ENCODE peak calls at places on chromosome 17, in six cellular contexts. C is A549; U is bronchial epithelial cell; L is CD8-positive, alpha-beta T cell; S is endothelial cell of umbilical vein; F is right atrium auricular region. M is an unnamed sample.

GRCh38 chr17:76567634-76568432 is 17.8 kb downstream of the ST6GALNAC2 start:
- DNase-seq in C (no peak), U (no peak), L (no peak), S (no peak), F (no peak), M (no peak)

GRCh38 chr17:10127819-10128375 is 70.5 kb downstream of the GAS7 start:
- DNase-seq in C (no peak), U (no peak), L (no peak), S (no peak), F (peak; percentile 94), M (no peak)

GRCh38 chr17:35645923-35646322 is 58.8 kb downstream of the AP2B1 start:
- DNase-seq in C (no peak), U (no peak), L (no peak), S (no peak), F (no peak), M (no peak)

GRCh38 chr17:79650861-79651260 is 40.0 kb upstream of the RBFOX3 start:
- DNase-seq in C (no peak), U (no peak), L (no peak), S (no peak), F (peak; percentile 32), M (no peak)

GRCh38 chr17:67260051-67260987 is 15.3 kb upstream of the HELZ start:
- DNase-seq in C (peak; percentile 48), U (peak; percentile 43), L (no peak), S (no peak), F (no peak), M (peak; percentile 24)

GRCh38 chr17:72724375-72724774 is 368.1 kb downstream of the SLC39A11 start:
- DNase-seq in C (no peak), U (peak; percentile 76), L (no peak), S (no peak), F (no peak), M (no peak)

GRCh38 chr17:79622776-79623175 is 11.9 kb upstream of the RBFOX3 start:
- DNase-seq in C (no peak), U (no peak), L (no peak), S (no peak), F (no peak), M (no peak)

GRCh38 chr17:50556803-50557202 is 3.7 kb upstream of the CACNA1G start:
- DNase-seq in C (no peak), U (no peak), L (no peak), S (no peak), F (no peak), M (no peak)

GRCh38 chr17:73561066-73561465 is 83.2 kb downstream of the SDK2 start:
- DNase-seq in C (no peak), U (no peak), L (no peak), S (no peak), F (no peak), M (no peak)

GRCh38 chr17:38428150-38428642 is at the start of gene ARHGAP23:
- DNase-seq in C (peak; percentile 57), U (no peak), L (peak; percentile 16), S (peak; percentile 52), F (no peak), M (peak; percentile 39)

GRCh38 chr17:67016039-67016762 is 28.2 kb upstream of the CACNG1 start:
- DNase-seq in C (no peak), U (no peak), L (no peak), S (no peak), F (no peak), M (no peak)

GRCh38 chr17:50036455-50037320 is 19.2 kb upstream of the ITGA3 start:
- DNase-seq in C (no peak), U (no peak), L (no peak), S (no peak), F (no peak), M (no peak)

GRCh38 chr17:68437979-68438877 is 19.1 kb downstream of the WIPI1 start:
- DNase-seq in C (no peak), U (peak; percentile 23), L (peak; percentile 21), S (peak; percentile 79), F (no peak), M (peak; percentile 89)

GRCh38 chr17:62675701-62676100 is 48.2 kb downstream of the MRC2 start:
- DNase-seq in C (no peak), U (no peak), L (no peak), S (no peak), F (no peak), M (no peak)

GRCh38 chr17:49015179-49015923 is 18.2 kb downstream of the IGF2BP1 start:
- DNase-seq in C (no peak), U (no peak), L (no peak), S (no peak), F (peak; percentile 11), M (no peak)
- TF ChIP-seq CTCF in C (no peak), U (no peak), L (no peak), S (no peak), F (no peak), M (no peak)

GRCh38 chr17:3048727-3049471 is 14.5 kb downstream of the OR1D5 start:
- DNase-seq in C (peak; percentile 99), U (peak; percentile 96), L (peak; percentile 83), S (peak; percentile 99), F (peak; percentile 98), M (peak; percentile 92)

GRCh38 chr17:3043737-3044365 is 19.6 kb downstream of the OR1D5 start:
- DNase-seq in C (peak; percentile 50), U (no peak), L (no peak), S (no peak), F (no peak), M (peak; percentile 31)

GRCh38 chr17:3046753-3047152 is 16.7 kb downstream of the OR1D5 start:
- DNase-seq in C (no peak), U (no peak), L (no peak), S (no peak), F (no peak), M (no peak)

GRCh38 chr17:3049705-3050295 is 13.6 kb downstream of the OR1D5 start:
- DNase-seq in C (no peak), U (peak; percentile 44), L (no peak), S (no peak), F (no peak), M (no peak)
- H3K4me3 ChIP-seq in C (peak overlapping the region; percentile 58), U (no peak overlapping the region), L (no peak overlapping the region), S (no peak overlapping the region), F (no peak overlapping the region), M (no peak overlapping the region)

DNA sequence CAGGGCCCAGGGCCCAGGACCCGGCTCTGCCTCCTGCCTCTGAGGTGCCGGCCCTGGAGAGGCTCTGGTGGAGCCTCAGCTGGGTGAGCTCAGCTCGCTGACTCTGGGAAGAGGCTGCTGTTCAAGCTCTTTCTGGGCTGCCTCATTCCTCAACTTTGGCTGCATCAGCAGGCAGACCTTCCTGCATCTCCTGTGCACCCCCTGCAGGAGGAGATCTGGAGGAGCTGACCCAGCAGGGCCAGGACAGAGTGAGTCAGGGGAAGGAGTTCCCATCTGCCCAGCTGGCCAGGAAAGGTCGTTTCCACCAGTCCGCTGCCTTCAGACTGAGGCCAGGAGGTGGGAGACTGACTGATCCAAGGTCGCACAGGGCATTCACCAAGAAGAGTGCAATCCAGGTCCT is 10.7 kb downstream of the CRHR1 start:
- DNase-seq in C (peak; percentile 49), U (no peak), L (no peak), S (no peak), F (no peak), M (no peak)
- TF ChIP-seq CTCF in C (no peak), U (peak; percentile 16), L (no peak), S (no peak), F (no peak), M (no peak)

GRCh38 chr17:46205975-46206374 is 12.7 kb upstream of the KANSL1 start:
- DNase-seq in C (no peak), U (no peak), L (no peak), S (no peak), F (no peak), M (no peak)
- H3K4me3 ChIP-seq in C (no peak overlapping the region), U (no peak overlapping the region), L (no peak overlapping the region), S (no peak overlapping the region), F (no peak overlapping the region), M (no peak overlapping the region)

GRCh38 chr17:81927653-81928496 is at the start of gene MAFG:
- DNase-seq in C (peak; percentile 98), U (peak; percentile 67), L (peak; percentile 84), S (peak; percentile 97), F (peak; percentile 96), M (peak; percentile 96)
- TF ChIP-seq CTCF in C (peak; percentile 74), U (no peak), L (no peak), S (peak; percentile 47), F (peak; percentile 64), M (peak; percentile 30)

GRCh38 chr17:17742688-17743390 is 61.6 kb downstream of the RAI1 start:
- DNase-seq in C (no peak), U (no peak), L (no peak), S (no peak), F (no peak), M (no peak)

GRCh38 chr17:17740627-17741237 is 59.5 kb downstream of the RAI1 start:
- DNase-seq in C (no peak), U (peak; percentile 67), L (no peak), S (no peak), F (no peak), M (no peak)

GRCh38 chr17:17742133-17742621 is 60.9 kb downstream of the RAI1 start:
- DNase-seq in C (no peak), U (no peak), L (no peak), S (peak; percentile 64), F (no peak), M (no peak)

GRCh38 chr17:17739388-17740066 is 58.3 kb downstream of the RAI1 start:
- DNase-seq in C (peak; percentile 52), U (peak; percentile 34), L (no peak), S (peak; percentile 40), F (no peak), M (no peak)

GRCh38 chr17:17741346-17742023 is 60.2 kb downstream of the RAI1 start:
- DNase-seq in C (no peak), U (no peak), L (no peak), S (peak; percentile 26), F (no peak), M (no peak)
- H3K4me3 ChIP-seq in C (no peak overlapping the region), U (no peak overlapping the region), L (no peak overlapping the region), S (no peak overlapping the region), F (no peak overlapping the region), M (no peak overlapping the region)

M was measured in GM12865.